ENCODE peak calls at places on chromosome 9, in eight cellular contexts. O, B, Q, D, H, V, J and R are unnamed samples.

GRCh38 chr9:34375901-34376595 is 650 bp downstream of the MYORG start:
- DNase-seq in O (peak; percentile 38), J (no peak), H (no peak), Q (peak; percentile 8), V (peak; percentile 54), D (no peak), B (peak; percentile 80), R (peak; percentile 18)

GRCh38 chr9:89576404-89576824 is 28.4 kb upstream of the GADD45G start:
- DNase-seq in Q (peak; percentile 23), H (no peak), D (peak; percentile 38), J (no peak), O (peak; percentile 13), B (peak; percentile 49), V (peak; percentile 24), R (peak; percentile 25)

GRCh38 chr9:83715221-83715620 is 7.5 kb upstream of the UBQLN1 start:
- DNase-seq in D (no peak), O (no peak), J (no peak), Q (no peak), V (no peak), H (no peak), B (no peak), R (no peak)

GRCh38 chr9:5486988-5487387 is 23.3 kb upstream of the PDCD1LG2 start:
- DNase-seq in V (no peak), D (no peak), B (no peak), Q (no peak), H (no peak), J (no peak), O (no peak), R (no peak)

GRCh38 chr9:134585746-134586706 is 55.6 kb upstream of the COL5A1 start:
- DNase-seq in J (no peak), Q (no peak), B (peak; percentile 77), H (no peak), D (peak; percentile 95), V (no peak), O (peak; percentile 85), R (peak; percentile 68)

GRCh38 chr9:20623021-20623747 is 885 bp upstream of the MLLT3 start:
- DNase-seq in D (no peak), J (no peak), Q (no peak), O (peak; percentile 2), V (peak; percentile 53), B (no peak), H (no peak), R (peak; percentile 14)

GRCh38 chr9:129584136-129584535 is 36.8 kb downstream of the C9orf50 start:
- DNase-seq in D (peak; percentile 90), O (peak; percentile 76), B (no peak), J (peak; percentile 72), V (peak; percentile 84), Q (peak; percentile 25), H (no peak), R (peak; percentile 84)

GRCh38 chr9:82761911-82762310 is 301.0 kb downstream of the RASEF start:
- DNase-seq in Q (no peak), H (no peak), V (no peak), B (no peak), O (no peak), J (no peak), D (no peak), R (no peak)

GRCh38 chr9:15018238-15018637 is 108.0 kb upstream of the FREM1 start:
- DNase-seq in B (no peak), D (no peak), V (no peak), J (no peak), O (no peak), H (no peak), Q (no peak), R (no peak)

GRCh38 chr9:104738452-104738851 is 9.0 kb upstream of the NIPSNAP3A start:
- DNase-seq in H (no peak), O (no peak), Q (no peak), V (no peak), D (no peak), B (no peak), J (no peak), R (no peak)